ENCODE peak calls at places on chromosomes 6 and 20, in four cellular contexts. R is GM12891, Z is K562, P is GM12878. F is an unnamed sample.

GRCh38 chr6:168427184-168427583 is 13.8 kb upstream of the SMOC2 start:
- DNase-seq in R (no peak), Z (no peak), P (no peak), F (no peak)

GRCh38 chr6:136440187-136440582 is 110.0 kb downstream of the MAP7 start:
- DNase-seq in R (no peak), Z (no peak), P (no peak), F (no peak)

GRCh38 chr6:52984247-52984646 is 10.8 kb downstream of the GSTA4 start:
- DNase-seq in R (no peak), Z (no peak), P (peak; percentile 31), F (peak; percentile 65)

GRCh38 chr20:22568872-22569344 is 15.5 kb downstream of the FOXA2 start:
- DNase-seq in R (no peak), Z (no peak), P (no peak), F (no peak)

GRCh38 chr20:31674895-31675827 is 37.4 kb downstream of the COX4I2 start:
- DNase-seq in R (no peak), Z (peak; percentile 76), P (no peak), F (peak; percentile 94)

GRCh38 chr20:61753196-61753942 is 312.3 kb downstream of the TAF4 start:
- DNase-seq in R (no peak), Z (no peak), P (no peak), F (no peak)

GRCh38 chr6:46491789-46492547 is 719 bp upstream of the RCAN2 start:
- DNase-seq in R (peak; percentile 13), Z (no peak), P (no peak), F (no peak)

GRCh38 chr6:1263039-1263849 is 48.7 kb upstream of the FOXQ1 start:
- DNase-seq in R (no peak), Z (no peak), P (no peak), F (peak; percentile 30)

GRCh38 chr20:31719644-31720485 is 2.8 kb downstream of the BCL2L1 start:
- DNase-seq in R (no peak), Z (no peak), P (no peak), F (no peak)

GRCh38 chr20:35478804-35479472 is 23.5 kb downstream of the CEP250 start:
- DNase-seq in R (peak; percentile 34), Z (no peak), P (no peak), F (no peak)

GRCh38 chr6:56004421-56004820 is 129.0 kb upstream of the BMP5 start:
- DNase-seq in R (no peak), Z (no peak), P (no peak), F (no peak)

GRCh38 chr20:44212792-44213191 is 2.2 kb upstream of the OSER1 start:
- DNase-seq in R (no peak), Z (no peak), P (no peak), F (no peak)

GRCh38 chr20:58228484-58229197 is at the start of gene ANKRD60:
- DNase-seq in R (no peak), Z (peak; percentile 77), P (no peak), F (no peak)

GRCh38 chr6:100468013-100468622 is 3.4 kb upstream of the SIM1 start:
- DNase-seq in R (no peak), Z (no peak), P (no peak), F (no peak)

GRCh38 chr20:39264506-39265172 is 302.5 kb downstream of the DHX35 start:
- DNase-seq in R (peak; percentile 30), Z (peak; percentile 77), P (no peak), F (peak; percentile 38)

GRCh38 chr6:157323924-157324276 is 581 bp upstream of the TMEM242 start:
- DNase-seq in R (no peak), Z (peak; percentile 65), P (no peak), F (peak; percentile 52)

GRCh38 chr6:128519132-128519930 is 1.1 kb downstream of the PTPRK start:
- DNase-seq in R (no peak), Z (no peak), P (no peak), F (no peak)

GRCh38 chr6:105459049-105459448 is 56.2 kb upstream of the PREP start:
- DNase-seq in R (no peak), Z (no peak), P (peak; percentile 98), F (no peak)

GRCh38 chr20:4989570-4989969 is 11.7 kb downstream of the SLC23A2 start:
- DNase-seq in R (no peak), Z (no peak), P (peak; percentile 19), F (no peak)

GRCh38 chr6:44316481-44316880 is 3.3 kb upstream of the AARS2 start:
- DNase-seq in R (no peak), Z (no peak), P (no peak), F (peak; percentile 49)

GRCh38 chr20:49471397-49471796 is 11.1 kb downstream of the KCNB1 start:
- DNase-seq in R (no peak), Z (no peak), P (no peak), F (no peak)

GRCh38 chr6:28940294-28940858 is 16.6 kb upstream of the TRIM27 start:
- DNase-seq in R (no peak), Z (peak; percentile 55), P (peak; percentile 37), F (no peak)

GRCh38 chr6:45917439-45917838 is 98.2 kb downstream of the CLIC5 start:
- DNase-seq in R (no peak), Z (no peak), P (no peak), F (no peak)

GRCh38 chr20:48921883-48922867 is 664 bp downstream of the ARFGEF2 start:
- DNase-seq in R (no peak), Z (peak; percentile 84), P (no peak), F (peak; percentile 70)

GRCh38 chr6:22126910-22127309 is 169.9 kb downstream of the PRL start:
- DNase-seq in R (no peak), Z (no peak), P (no peak), F (no peak)

GRCh38 chr20:51680067-51680749 is 88.0 kb downstream of the ATP9A start:
- DNase-seq in R (no peak), Z (no peak), P (no peak), F (no peak)

GRCh38 chr20:51679254-51679921 is 88.8 kb downstream of the ATP9A start:
- DNase-seq in R (no peak), Z (no peak), P (no peak), F (no peak)

GRCh38 chr20:51678041-51678697 is 90.0 kb downstream of the ATP9A start:
- DNase-seq in R (no peak), Z (no peak), P (no peak), F (no peak)
- TF ChIP-seq SPI1 in R (no peak), Z (no peak), P (no peak), F (no peak)

GRCh38 chr6:148261470-148261869 is 81.2 kb upstream of the SASH1 start:
- DNase-seq in R (no peak), Z (no peak), P (no peak), F (no peak)
- TF ChIP-seq SPI1 in R (no peak), Z (no peak), P (no peak), F (no peak)

GRCh38 chr6:142276256-142276655 is 25.6 kb upstream of the ADGRG6 start:
- DNase-seq in R (no peak), Z (no peak), P (no peak), F (no peak)

GRCh38 chr6:142266060-142266459 is 35.7 kb upstream of the ADGRG6 start:
- DNase-seq in R (no peak), Z (no peak), P (no peak), F (no peak)

GRCh38 chr6:142265476-142265875 is 36.3 kb upstream of the ADGRG6 start:
- DNase-seq in R (no peak), Z (no peak), P (no peak), F (no peak)

GRCh38 chr6:142275146-142276006 is 26.4 kb upstream of the ADGRG6 start:
- DNase-seq in R (no peak), Z (no peak), P (no peak), F (no peak)

GRCh38 chr6:142271476-142271875 is 30.3 kb upstream of the ADGRG6 start:
- DNase-seq in R (no peak), Z (no peak), P (no peak), F (no peak)
- TF ChIP-seq SPI1 in R (no peak), Z (no peak), P (no peak), F (no peak)

GRCh38 chr6:26155066-26155925 is 68.1 kb downstream of the HFE start:
- DNase-seq in R (no peak), Z (no peak), P (no peak), F (peak; percentile 19)
- TF ChIP-seq SPI1 in R (no peak), Z (no peak), P (no peak), F (no peak)

DNA sequence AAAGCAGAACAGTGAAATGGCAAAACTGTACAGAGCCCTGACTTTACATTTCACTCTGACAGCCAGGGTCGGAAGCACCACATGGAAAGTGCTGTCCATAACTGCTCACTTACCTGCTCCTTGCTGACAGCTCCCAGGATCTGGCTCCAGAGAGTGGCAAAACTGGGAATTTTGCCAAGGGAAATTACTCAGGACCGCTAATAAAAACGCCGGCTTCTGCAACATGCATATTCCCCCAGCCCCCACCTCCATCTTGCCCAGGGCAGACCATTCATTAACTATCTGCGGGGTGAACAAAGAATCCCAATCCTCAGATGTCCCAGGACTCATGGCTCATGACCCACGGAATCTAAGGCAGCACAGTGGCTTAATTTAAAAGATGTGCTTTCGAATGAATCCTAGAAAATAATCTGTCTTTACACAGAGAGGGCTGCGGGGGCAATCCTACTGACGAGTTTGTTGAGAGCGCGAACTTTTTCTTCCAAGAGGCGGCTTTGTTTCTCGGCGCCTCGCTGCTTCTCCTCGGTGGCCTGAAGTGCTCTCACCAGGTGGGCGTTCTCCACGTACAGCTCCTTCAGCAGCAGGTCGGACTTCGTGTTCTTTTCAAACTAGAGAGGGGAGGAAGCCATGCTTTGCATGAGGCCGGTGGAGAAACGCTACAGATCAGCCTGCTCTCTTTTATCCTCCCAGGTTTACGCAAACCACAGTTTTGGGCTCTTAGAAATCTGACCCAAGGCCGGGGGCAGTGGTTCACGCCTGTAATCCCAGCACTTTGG is 45.8 kb downstream of the GINS1 start:
- DNase-seq in R (no peak), Z (no peak), P (no peak), F (no peak)
- TF ChIP-seq SPI1 in R (no peak), Z (no peak), P (no peak), F (no peak)

DNA sequence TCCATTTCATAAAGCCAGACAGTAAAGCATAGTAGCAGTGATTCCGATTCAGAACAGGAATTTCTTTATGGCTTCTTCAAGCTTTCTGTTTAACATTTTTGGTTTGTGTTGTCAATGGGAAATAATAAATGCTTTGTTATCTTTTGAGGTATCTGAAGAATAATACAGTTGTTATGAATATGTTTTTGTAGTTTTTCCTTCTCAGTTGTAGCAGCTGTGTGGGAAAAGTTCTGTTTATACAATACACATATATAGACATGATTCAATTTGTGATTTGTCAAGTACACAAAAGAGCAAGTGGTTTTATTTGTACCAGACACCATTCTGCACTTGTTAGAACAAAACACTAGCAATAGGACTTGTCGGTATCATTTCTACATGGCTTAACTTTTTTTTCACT is 96.6 kb downstream of the CDYL start:
- DNase-seq in R (no peak), Z (no peak), P (no peak), F (no peak)
- TF ChIP-seq SPI1 in R (no peak), Z (no peak), P (no peak), F (no peak)

GRCh38 chr6:147548930-147549475 is 40.5 kb downstream of the SAMD5 start:
- DNase-seq in R (no peak), Z (no peak), P (no peak), F (no peak)
- TF ChIP-seq SPI1 in R (no peak), Z (no peak), P (no peak), F (no peak)

GRCh38 chr20:37856932-37857660 is 45.8 kb upstream of the VSTM2L start:
- DNase-seq in R (no peak), Z (no peak), P (no peak), F (no peak)
- TF ChIP-seq SPI1 in R (no peak), Z (no peak), P (no peak), F (no peak)